ENCODE peak calls at places on chromosome X, in four cellular contexts. C, E, I and P are unnamed samples.

GRCh38 chrX:45769919-45770582 is 569.4 kb upstream of the DIPK2B start:
- DNase-seq in C (peak; percentile 71), E (peak; percentile 77), I (peak; percentile 56), P (peak; percentile 91)

GRCh38 chrX:9072281-9072680 is 38.4 kb upstream of the FAM9B start:
- DNase-seq in C (no peak), E (no peak), I (no peak), P (no peak)

GRCh38 chrX:126550816-126551215 is 1.8 kb downstream of the DCAF12L1 start:
- DNase-seq in C (no peak), E (no peak), I (no peak), P (no peak)

GRCh38 chrX:10048695-10049094 is 81.5 kb downstream of the CLDN34 start:
- DNase-seq in C (no peak), E (no peak), I (peak; percentile 26), P (no peak)

GRCh38 chrX:2921193-2921592 is 7.9 kb downstream of the ARSD start:
- DNase-seq in C (no peak), E (no peak), I (no peak), P (no peak)

GRCh38 chrX:11870789-11871188 is 112.8 kb downstream of the MSL3 start:
- DNase-seq in C (no peak), E (no peak), I (no peak), P (no peak)

GRCh38 chrX:44017726-44018125 is 44.5 kb upstream of the NDP start:
- DNase-seq in C (no peak), E (no peak), I (no peak), P (no peak)

GRCh38 chrX:134764202-134764785 is 106.0 kb upstream of the PLAC1 start:
- DNase-seq in C (no peak), E (no peak), I (no peak), P (no peak)

GRCh38 chrX:18596096-18596495 is 75.8 kb downstream of the RS1 start:
- DNase-seq in C (no peak), E (no peak), I (peak; percentile 44), P (no peak)

GRCh38 chrX:39972340-39972739 is 125.4 kb downstream of the BCOR start:
- DNase-seq in C (no peak), E (no peak), I (no peak), P (no peak)

GRCh38 chrX:135625995-135626394 is 87.4 kb upstream of the CT45A1 start:
- DNase-seq in C (no peak), E (no peak), I (no peak), P (no peak)

GRCh38 chrX:17564689-17565409 is 172.4 kb upstream of the SCML1 start:
- DNase-seq in C (no peak), E (no peak), I (no peak), P (peak; percentile 65)

GRCh38 chrX:150365953-150366911 is 3.1 kb downstream of the MAMLD1 start:
- DNase-seq in C (peak; percentile 33), E (peak; percentile 80), I (no peak), P (peak; percentile 78)

GRCh38 chrX:134735015-134735414 is 76.7 kb upstream of the PLAC1 start:
- DNase-seq in C (no peak), E (no peak), I (no peak), P (no peak)

GRCh38 chrX:20320461-20321159 is 53.9 kb upstream of the RPS6KA3 start:
- DNase-seq in C (no peak), E (no peak), I (no peak), P (no peak)

GRCh38 chrX:125605145-125605544 is 285.5 kb downstream of the TEX13C start:
- DNase-seq in C (no peak), E (no peak), I (no peak), P (no peak)

GRCh38 chrX:40310016-40310415 is 212.3 kb upstream of the BCOR start:
- DNase-seq in C (no peak), E (peak; percentile 50), I (no peak), P (peak; percentile 54)

GRCh38 chrX:107716816-107717700 is 58.5 kb downstream of the TSC22D3 start:
- DNase-seq in C (peak; percentile 90), E (peak; percentile 80), I (peak; percentile 90), P (peak; percentile 97)
- TF ChIP-seq EP300 in C (peak; percentile 70), E (no peak), I (peak; percentile 86), P (peak; percentile 41)

DNA sequence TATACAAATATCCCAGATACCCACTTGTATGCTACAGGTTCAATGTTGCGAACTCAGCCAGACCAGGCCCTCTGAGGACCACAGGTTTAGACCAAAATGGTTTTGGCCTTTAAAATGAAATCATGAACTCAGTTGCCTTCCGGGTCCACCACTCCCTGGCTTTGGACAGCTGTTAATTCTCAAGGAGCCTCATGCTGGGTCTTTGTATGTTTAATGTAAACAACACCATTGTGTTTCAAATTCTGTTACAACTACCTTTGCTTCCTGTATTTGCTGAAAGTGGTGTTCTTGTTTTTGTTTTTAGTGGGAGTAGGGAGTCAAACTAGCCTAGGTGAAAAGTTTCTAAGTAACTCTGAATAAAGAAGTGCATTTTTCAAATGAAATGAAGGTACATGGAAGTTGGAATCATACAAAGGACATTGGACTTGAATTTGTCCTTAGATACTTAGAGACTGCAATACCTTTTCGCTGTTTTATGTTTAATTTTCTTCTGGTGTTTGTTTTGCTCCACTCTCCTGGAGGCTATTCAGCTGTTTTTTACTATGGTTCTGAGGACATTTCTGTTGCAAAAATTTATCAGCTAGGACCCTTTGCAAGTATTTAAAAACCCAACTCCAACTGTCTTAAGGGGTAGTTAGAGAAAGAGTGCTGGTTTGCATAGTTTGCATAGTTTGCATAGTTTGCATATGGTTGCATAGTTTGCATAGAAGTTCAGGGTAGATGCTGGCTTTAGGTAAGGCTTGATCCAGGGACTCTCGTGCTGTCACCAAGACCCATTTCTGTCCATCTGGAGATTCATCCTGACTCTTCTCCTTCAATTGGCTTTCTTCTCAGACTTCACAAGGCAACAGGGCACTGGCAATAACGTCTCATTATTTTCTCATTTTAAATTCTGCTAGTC is 70.1 kb downstream of the MID1IP1 start:
- DNase-seq in C (no peak), E (no peak), I (no peak), P (no peak)
- H3K4me3 ChIP-seq in C (no peak overlapping the region), E (no peak overlapping the region), I (no peak overlapping the region), P (no peak overlapping the region)

DNA sequence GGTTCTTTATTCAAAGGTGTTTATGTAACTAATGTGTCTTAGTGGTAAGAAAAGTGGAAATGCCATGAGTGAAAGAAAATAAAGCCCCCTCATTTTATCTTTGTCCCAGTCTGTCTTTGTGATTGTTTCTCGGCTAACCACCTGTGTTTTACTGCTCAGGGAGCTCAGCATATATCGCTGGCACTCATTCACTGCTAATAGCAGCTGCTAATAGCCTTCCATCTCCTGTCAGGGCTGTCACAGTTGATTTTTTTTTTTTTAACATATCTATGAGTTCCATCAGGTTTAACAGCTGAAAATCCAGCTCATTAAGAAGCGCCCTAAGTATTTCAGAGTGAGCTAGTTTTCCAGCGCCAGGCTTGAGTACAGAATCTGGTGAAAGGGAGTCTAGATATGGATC is 205.6 kb downstream of the RBMX2 start:
- DNase-seq in C (no peak), E (no peak), I (no peak), P (no peak)
- TF ChIP-seq EP300 in C (no peak), E (no peak), I (no peak), P (no peak)

DNA sequence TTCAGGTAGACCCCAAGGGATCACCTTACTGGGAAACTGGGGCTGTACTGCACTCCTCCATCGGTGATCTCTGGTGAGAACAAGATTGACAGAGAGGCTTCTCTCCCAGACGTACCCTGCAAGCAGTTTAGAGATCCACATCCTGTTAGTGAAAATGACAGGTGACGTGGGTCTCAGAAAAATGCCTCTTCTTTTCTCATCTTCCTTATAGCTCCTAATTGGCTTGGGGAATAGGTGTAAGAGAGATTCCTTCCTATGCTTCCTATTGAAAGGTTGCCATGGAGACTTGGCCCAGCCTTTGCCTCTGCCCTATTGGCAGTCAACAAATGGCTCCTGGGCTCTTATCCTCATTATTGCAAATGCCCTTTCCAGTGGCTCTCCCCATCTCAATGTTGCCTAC is 26.4 kb upstream of the DGKK start:
- DNase-seq in C (no peak), E (no peak), I (no peak), P (no peak)
- H3K4me3 ChIP-seq in C (no peak overlapping the region), E (no peak overlapping the region), I (no peak overlapping the region), P (no peak overlapping the region)

GRCh38 chrX:106955004-106955772 is 35.0 kb downstream of the CLDN2 start:
- DNase-seq in C (no peak), E (no peak), I (no peak), P (no peak)
- TF ChIP-seq EP300 in C (no peak), E (no peak), I (no peak), P (no peak)

GRCh38 chrX:49155900-49156837 is 6.4 kb upstream of the MAGIX start:
- DNase-seq in C (peak; percentile 92), E (peak; percentile 93), I (peak; percentile 91), P (peak; percentile 96)
- H3K4me3 ChIP-seq in C (peak overlapping the region; percentile 40), E (peak overlapping the region; percentile 40), I (peak overlapping the region; percentile 41), P (peak overlapping the region; percentile 56)

DNA sequence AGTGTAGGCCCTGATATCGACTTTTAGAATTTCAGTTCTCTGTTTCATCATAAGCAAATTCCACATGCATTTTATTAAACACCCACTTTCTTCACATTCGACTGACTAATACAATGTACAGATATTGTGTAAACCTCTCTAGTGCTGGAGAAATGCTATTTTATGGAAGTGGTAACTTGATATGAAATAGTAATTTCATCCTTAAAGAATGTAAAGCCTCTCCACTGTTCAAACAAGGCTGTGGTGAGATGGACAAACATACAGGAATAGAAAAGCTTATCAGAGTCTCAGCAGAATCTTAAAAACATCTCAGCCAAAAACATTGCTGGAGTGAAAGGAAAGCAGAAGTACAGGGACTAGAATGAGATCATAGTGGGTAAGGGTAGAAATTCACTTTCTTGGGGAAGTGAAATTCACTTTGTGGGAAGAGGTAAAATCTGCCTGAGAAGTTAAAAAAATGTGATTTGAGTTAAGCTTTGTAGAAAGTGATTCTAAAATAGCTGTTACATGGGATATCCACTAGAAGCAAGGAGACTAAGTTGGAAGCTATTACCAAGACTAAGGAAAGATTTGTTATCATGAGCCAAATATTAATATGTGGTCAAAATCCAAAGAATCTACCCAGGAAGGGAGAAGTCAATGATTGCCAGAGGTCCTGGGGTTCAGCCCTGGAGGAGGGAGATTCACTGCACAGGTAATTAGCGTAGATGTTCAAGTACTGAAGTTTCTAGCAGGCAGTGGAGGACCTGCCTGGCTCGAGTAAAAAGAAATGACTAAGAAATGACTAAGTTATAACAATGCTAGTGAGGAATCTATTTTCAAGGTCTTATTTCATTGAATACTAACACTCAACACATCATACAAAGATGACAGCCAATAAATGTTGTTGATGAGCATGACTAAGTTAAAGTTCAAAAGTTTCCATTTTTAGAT is 398.2 kb upstream of the FAM47C start:
- DNase-seq in C (no peak), E (no peak), I (no peak), P (no peak)
- TF ChIP-seq EP300 in C (no peak), E (no peak), I (no peak), P (no peak)

GRCh38 chrX:115561605-115562491 is 874 bp downstream of the PLS3 start:
- DNase-seq in C (peak; percentile 21), E (peak; percentile 79), I (peak; percentile 28), P (peak; percentile 78)

GRCh38 chrX:115565888-115566287 is 4.9 kb downstream of the PLS3 start:
- DNase-seq in C (no peak), E (no peak), I (no peak), P (no peak)

GRCh38 chrX:115562492-115562872 is 1.5 kb downstream of the PLS3 start:
- DNase-seq in C (no peak), E (no peak), I (no peak), P (no peak)

GRCh38 chrX:115563633-115564182 is 2.7 kb downstream of the PLS3 start:
- DNase-seq in C (no peak), E (no peak), I (no peak), P (no peak)

GRCh38 chrX:115564243-115564642 is 3.3 kb downstream of the PLS3 start:
- DNase-seq in C (no peak), E (no peak), I (no peak), P (no peak)
- H3K4me3 ChIP-seq in C (no peak overlapping the region), E (no peak overlapping the region), I (no peak overlapping the region), P (no peak overlapping the region)